ENCODE peak calls at places on chromosomes 7 and 10, in ten cellular contexts. T is testis; U is heart left ventricle; L is neuronal stem cell; D is CD8-positive, alpha-beta memory T cell; W is pancreas; H is prostate gland; B is HCT116; N is right cardiac atrium; I is substantia nigra. O is an unnamed sample.

GRCh38 chr7:157432541-157432956 is 95.7 kb downstream of the DNAJB6 start:
- DNase-seq in T (peak), U (peak), L (peak), D (no peak), W (no peak), H (peak), B (peak), N (peak), I (no peak), O (peak)

GRCh38 chr10:45373783-45374450 is at the start of gene ALOX5:
- DNase-seq in T (peak), U (peak), L (peak), D (peak), W (peak), H (peak), B (no peak), N (peak), I (no peak), O (peak)

GRCh38 chr7:36852017-36852416 is 127.7 kb upstream of the AOAH start:
- DNase-seq in T (no peak), U (no peak), L (no peak), D (no peak), W (no peak), H (no peak), B (no peak), N (no peak), I (no peak), O (no peak)

GRCh38 chr7:129401228-129401967 is 32.8 kb upstream of the STRIP2 start:
- DNase-seq in T (no peak), U (no peak), L (no peak), D (no peak), W (no peak), H (no peak), B (no peak), N (no peak), I (no peak), O (no peak)

GRCh38 chr10:63618552-63618951 is 97.4 kb downstream of the REEP3 start:
- DNase-seq in T (no peak), U (no peak), L (no peak), D (no peak), W (no peak), H (no peak), B (no peak), N (no peak), I (no peak), O (no peak)

GRCh38 chr10:131774618-131775443 is 126.0 kb upstream of the PPP2R2D start:
- DNase-seq in T (no peak), U (no peak), L (no peak), D (no peak), W (no peak), H (no peak), B (no peak), N (no peak), I (no peak), O (no peak)

GRCh38 chr7:127798023-127798422 is 146.0 kb downstream of the SND1 start:
- DNase-seq in T (peak), U (peak), L (no peak), D (no peak), W (no peak), H (peak), B (no peak), N (no peak), I (no peak), O (no peak)

GRCh38 chr10:130174343-130174742 is 38.2 kb downstream of the GLRX3 start:
- DNase-seq in T (no peak), U (no peak), L (no peak), D (no peak), W (no peak), H (no peak), B (no peak), N (no peak), I (no peak), O (no peak)

GRCh38 chr10:115001506-115002381 is 63.7 kb downstream of the TRUB1 start:
- DNase-seq in T (peak), U (no peak), L (no peak), D (no peak), W (no peak), H (no peak), B (no peak), N (peak), I (no peak), O (no peak)
- H3K27ac ChIP-seq in T (no peak), U (no peak), L (no peak), D (no peak), W (no peak), H (peak), B (no peak), N (no peak), I (no peak), O (no peak)

GRCh38 chr10:89210794-89211425 is 3.8 kb upstream of the CH25H start:
- DNase-seq in T (no peak), U (no peak), L (no peak), D (no peak), W (no peak), H (no peak), B (no peak), N (no peak), I (no peak), O (no peak)

GRCh38 chr10:89209718-89210117 is 2.6 kb upstream of the CH25H start:
- DNase-seq in T (no peak), U (no peak), L (no peak), D (no peak), W (no peak), H (no peak), B (no peak), N (no peak), I (no peak), O (no peak)

GRCh38 chr10:89207181-89207800 is at the start of gene CH25H:
- DNase-seq in T (peak), U (peak), L (peak), D (peak), W (peak), H (peak), B (no peak), N (peak), I (peak), O (peak)

GRCh38 chr10:89206402-89207180 is 526 bp downstream of the CH25H start:
- DNase-seq in T (peak), U (no peak), L (peak), D (peak), W (peak), H (peak), B (no peak), N (peak), I (no peak), O (no peak)

DNA sequence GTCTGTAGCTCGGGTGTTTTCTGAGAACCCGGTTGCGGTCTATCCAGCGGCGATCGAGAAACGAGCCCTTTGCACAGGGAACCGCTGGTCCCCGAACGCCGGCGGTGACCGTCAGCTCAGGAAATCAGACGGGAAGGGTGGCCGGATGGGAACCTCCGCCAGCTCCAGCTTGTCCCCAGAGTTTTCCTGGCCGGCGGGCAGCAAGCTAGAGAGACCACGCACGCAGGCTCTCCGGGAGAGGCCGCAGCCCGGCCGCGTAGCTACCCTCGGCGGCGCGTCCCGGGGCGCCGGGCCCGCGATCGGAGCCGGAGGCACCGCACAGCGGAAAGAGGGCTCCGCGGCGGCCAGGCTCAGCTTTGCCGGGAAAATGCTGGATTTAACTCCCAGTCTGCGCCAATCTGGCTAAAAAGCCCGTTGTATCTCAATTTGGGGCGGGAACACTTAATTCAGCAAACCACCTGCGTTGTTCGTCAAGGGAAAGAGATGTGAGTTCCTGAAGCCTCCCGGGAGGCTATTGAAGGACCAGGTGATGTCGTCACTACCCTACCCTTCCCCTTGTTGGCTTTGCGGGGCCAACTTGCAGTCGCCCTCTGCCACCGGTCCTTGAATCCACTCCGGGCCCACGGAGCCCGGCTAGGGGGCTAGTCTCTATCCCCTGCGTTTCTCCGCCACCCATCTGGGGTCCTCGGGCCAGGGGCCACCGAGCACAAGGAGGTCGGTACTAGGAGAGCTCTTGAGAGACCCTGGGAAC is 859 bp upstream of the CH25H start:
- DNase-seq in T (peak), U (peak), L (peak), D (peak), W (peak), H (peak), B (no peak), N (peak), I (no peak), O (peak)
- H3K27ac ChIP-seq in T (peak), U (peak), L (no peak), D (no peak), W (no peak), H (peak), B (no peak), N (peak), I (peak), O (no peak)

DNA sequence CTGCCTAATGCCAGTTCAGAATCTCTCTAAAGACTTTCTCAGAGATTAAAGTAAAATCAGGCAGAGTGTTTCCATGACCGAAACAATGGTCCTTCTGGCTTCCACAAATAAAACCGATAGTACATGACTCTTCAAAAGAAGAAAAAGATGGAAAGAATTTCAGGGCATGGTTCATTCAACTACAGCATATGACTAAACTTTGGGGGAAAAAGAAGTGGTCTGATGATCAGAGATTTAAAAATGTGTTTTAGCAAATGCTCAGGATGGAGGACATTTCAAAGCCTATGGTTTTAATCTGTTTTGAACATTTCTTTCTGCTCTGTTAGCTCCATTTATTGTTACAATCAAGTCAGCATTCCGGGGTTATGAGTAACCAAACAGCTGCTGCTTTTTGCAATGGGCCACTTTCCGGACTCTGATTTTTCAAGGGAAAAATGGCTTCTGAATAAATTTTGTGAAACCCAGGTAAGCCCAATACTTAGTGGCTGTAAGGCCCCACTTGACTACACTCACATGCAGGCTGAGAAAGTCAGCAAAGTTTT is 142.4 kb downstream of the CUBN start:
- DNase-seq in T (no peak), U (no peak), L (no peak), D (no peak), W (no peak), H (no peak), B (no peak), N (no peak), I (no peak), O (no peak)
- H3K27ac ChIP-seq in T (no peak), U (peak), L (no peak), D (no peak), W (no peak), H (no peak), B (no peak), N (peak), I (no peak), O (no peak)

DNA sequence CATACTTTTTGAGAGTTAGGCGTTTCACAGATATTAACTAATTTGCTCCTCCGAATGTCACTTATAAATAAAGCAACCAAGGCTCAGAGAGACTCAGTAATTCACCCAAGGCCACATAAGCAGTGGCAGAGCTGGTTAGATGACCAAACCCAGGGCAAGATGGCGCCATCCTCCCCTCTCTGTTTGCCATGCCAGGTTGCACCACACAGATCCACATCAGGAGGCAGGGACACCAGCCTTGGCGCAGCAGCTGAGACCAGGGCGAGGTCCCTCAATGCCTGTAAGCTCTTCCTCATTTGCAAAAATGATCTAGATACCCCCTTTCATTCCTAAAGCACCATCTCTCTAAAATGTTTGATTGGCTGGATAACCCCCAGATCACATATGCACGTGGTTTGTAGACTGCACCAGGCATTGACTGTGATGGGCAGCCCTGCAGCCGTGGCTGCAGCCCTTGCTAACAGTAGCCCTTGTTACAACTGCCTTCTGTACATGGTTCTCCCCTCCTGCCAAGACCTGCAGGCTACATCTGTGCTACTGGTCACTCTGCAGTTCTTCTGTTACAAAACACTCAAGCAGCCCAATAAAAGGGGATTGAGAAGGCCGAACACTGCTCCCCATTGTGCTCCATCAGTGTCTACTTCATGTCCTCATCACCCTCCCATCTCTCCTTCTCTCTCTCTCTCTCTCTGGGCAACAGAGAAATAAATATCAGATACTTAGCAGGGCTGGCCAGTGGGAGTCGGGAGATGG is 298.6 kb downstream of the PRPF18 start:
- DNase-seq in T (no peak), U (no peak), L (no peak), D (no peak), W (no peak), H (no peak), B (no peak), N (no peak), I (peak), O (no peak)
- H3K27ac ChIP-seq in T (no peak), U (no peak), L (no peak), D (no peak), W (no peak), H (no peak), B (no peak), N (no peak), I (peak), O (no peak)

GRCh38 chr7:16318463-16318862 is 102.9 kb downstream of the CRPPA start:
- DNase-seq in T (no peak), U (no peak), L (no peak), D (no peak), W (no peak), H (no peak), B (no peak), N (no peak), I (no peak), O (no peak)

GRCh38 chr7:16317406-16317805 is 103.9 kb downstream of the CRPPA start:
- DNase-seq in T (no peak), U (no peak), L (no peak), D (no peak), W (no peak), H (no peak), B (no peak), N (no peak), I (no peak), O (no peak)

GRCh38 chr7:16315280-16315679 is 106.1 kb downstream of the CRPPA start:
- DNase-seq in T (no peak), U (no peak), L (no peak), D (no peak), W (no peak), H (no peak), B (no peak), N (no peak), I (no peak), O (no peak)

GRCh38 chr7:16320261-16320660 is 101.1 kb downstream of the CRPPA start:
- DNase-seq in T (no peak), U (no peak), L (no peak), D (no peak), W (no peak), H (no peak), B (no peak), N (no peak), I (no peak), O (no peak)

DNA sequence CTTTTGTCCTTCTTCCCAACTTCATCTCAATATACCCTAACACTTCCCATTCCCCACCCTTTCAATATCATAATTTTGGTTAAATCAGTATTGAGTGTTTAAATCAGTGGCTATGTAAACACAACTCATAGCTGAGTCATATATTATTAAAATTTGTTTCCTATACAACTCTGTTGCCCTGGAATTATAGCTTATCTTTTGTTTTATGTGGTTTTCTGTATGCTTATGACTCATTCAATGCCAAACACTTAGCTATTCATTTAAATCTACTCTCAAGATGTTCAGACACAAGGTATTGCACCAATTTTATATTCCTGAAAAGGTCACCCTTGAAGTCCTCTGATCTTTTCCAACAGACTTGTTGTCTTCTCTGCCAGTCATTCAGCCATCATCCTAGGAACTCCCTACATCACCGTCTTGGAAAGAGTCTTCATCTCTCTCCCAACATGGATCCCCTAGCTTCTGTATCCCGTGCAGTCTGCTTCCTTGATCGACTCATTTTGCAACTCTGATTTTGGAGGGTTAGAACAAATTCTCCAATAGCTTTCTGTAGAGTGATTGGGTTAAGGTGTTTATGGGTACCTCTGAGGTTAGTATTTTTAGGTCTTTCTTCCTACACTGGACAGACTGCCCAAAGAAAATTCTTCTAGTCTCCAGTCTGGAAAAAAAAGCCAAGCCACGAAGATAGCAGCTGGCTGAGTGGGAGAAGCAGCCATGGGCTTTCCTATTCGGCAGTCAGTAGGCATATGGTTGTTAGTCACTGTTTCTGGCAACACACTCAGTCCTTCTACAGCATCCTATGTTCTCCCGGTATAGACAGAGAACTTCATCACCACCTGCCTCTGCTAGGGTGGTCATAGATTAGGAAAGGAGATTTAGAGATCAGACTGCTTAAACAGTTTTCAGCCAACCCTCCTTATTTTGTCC is 102.1 kb downstream of the CRPPA start:
- DNase-seq in T (no peak), U (no peak), L (no peak), D (no peak), W (no peak), H (no peak), B (peak), N (no peak), I (no peak), O (peak)
- H3K27ac ChIP-seq in T (no peak), U (no peak), L (no peak), D (no peak), W (no peak), H (no peak), B (peak), N (no peak), I (no peak), O (no peak)

DNA sequence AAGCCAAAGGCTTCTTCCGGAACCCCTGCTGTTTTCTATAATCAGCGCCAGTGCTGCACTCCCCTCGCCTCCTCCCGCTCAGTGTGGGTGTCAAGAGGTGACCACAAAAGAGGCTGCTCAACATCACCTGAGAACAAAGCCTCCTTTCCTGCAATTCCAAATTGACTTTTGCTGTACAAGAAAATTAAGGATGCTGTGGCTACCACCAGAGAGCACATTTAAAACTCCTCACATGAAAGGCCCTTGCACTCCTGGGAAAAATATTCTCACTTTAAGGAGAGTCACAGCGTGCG is 96.4 kb downstream of the HIPK2 start:
- DNase-seq in T (no peak), U (no peak), L (no peak), D (no peak), W (no peak), H (no peak), B (peak), N (no peak), I (no peak), O (no peak)
- H3K27ac ChIP-seq in T (no peak), U (peak), L (no peak), D (no peak), W (peak), H (peak), B (peak), N (peak), I (peak), O (no peak)